ENCODE peak calls at places on chromosomes 6 and 20, in six cellular contexts. K is nephron progenitor cell; V is suprapubic skin; Y is lung; Q is CD4-positive, alpha-beta T cell; H is neural crest cell. U is an unnamed sample.

GRCh38 chr6:31776961-31777666 is at the start of gene VWA7:
- DNase-seq in V (no peak), Y (peak; percentile 78), H (no peak), K (peak; percentile 60), Q (peak; percentile 41), U (no peak)

GRCh38 chr6:151160869-151161268 is 78.9 kb upstream of the AKAP12 start:
- DNase-seq in K (peak; percentile 17), Q (no peak), Y (peak; percentile 65), V (no peak), H (no peak), U (no peak)

GRCh38 chr20:33793011-33793931 is 17.9 kb upstream of the CHMP4B start:
- DNase-seq in V (no peak), H (no peak), Q (no peak), K (no peak), Y (no peak), U (no peak)

GRCh38 chr6:168198302-168199180 is 119.5 kb upstream of the FRMD1 start:
- DNase-seq in K (no peak), Q (no peak), H (no peak), Y (no peak), V (peak; percentile 40), U (peak; percentile 82)

GRCh38 chr6:41914343-41914742 is 6.6 kb downstream of the MED20 start:
- DNase-seq in K (no peak), H (no peak), Q (no peak), Y (no peak), V (no peak), U (no peak)

GRCh38 chr20:36154696-36155628 is at the start of gene EPB41L1:
- DNase-seq in Q (no peak), V (peak; percentile 73), K (peak; percentile 69), Y (no peak), H (no peak), U (no peak)

GRCh38 chr6:150369408-150369807 is 596 bp downstream of the IYD start:
- DNase-seq in Q (no peak), Y (peak; percentile 7), H (no peak), V (no peak), K (no peak), U (no peak)

GRCh38 chr6:23445157-23445710 is 680.8 kb upstream of the NRSN1 start:
- DNase-seq in Y (no peak), K (no peak), Q (no peak), V (no peak), H (no peak), U (no peak)

GRCh38 chr20:48041078-48041780 is 255.9 kb upstream of the SULF2 start:
- DNase-seq in H (no peak), Y (no peak), K (no peak), Q (no peak), V (no peak), U (no peak)

GRCh38 chr6:41625442-41625841 is 12.8 kb upstream of the MDFI start:
- DNase-seq in H (no peak), Y (no peak), Q (no peak), K (no peak), V (peak; percentile 69), U (no peak)

GRCh38 chr6:35647400-35647799 is 41.3 kb downstream of the FKBP5 start:
- DNase-seq in H (no peak), K (no peak), Y (no peak), V (no peak), Q (no peak), U (no peak)

GRCh38 chr20:43389231-43389630 is 68.5 kb upstream of the SRSF6 start:
- DNase-seq in V (no peak), K (no peak), Q (no peak), H (no peak), Y (peak; percentile 39), U (no peak)

GRCh38 chr6:66664112-66664511 is 957.1 kb upstream of the EYS start:
- DNase-seq in V (no peak), Q (no peak), K (no peak), Y (no peak), H (no peak), U (no peak)

GRCh38 chr6:168049277-168049676 is 29.7 kb downstream of the FRMD1 start:
- DNase-seq in Y (no peak), V (peak; percentile 54), K (no peak), H (no peak), Q (no peak), U (no peak)

GRCh38 chr20:16349518-16350295 is 223.5 kb downstream of the KIF16B start:
- DNase-seq in Q (no peak), Y (no peak), H (no peak), K (no peak), V (no peak), U (no peak)

DNA sequence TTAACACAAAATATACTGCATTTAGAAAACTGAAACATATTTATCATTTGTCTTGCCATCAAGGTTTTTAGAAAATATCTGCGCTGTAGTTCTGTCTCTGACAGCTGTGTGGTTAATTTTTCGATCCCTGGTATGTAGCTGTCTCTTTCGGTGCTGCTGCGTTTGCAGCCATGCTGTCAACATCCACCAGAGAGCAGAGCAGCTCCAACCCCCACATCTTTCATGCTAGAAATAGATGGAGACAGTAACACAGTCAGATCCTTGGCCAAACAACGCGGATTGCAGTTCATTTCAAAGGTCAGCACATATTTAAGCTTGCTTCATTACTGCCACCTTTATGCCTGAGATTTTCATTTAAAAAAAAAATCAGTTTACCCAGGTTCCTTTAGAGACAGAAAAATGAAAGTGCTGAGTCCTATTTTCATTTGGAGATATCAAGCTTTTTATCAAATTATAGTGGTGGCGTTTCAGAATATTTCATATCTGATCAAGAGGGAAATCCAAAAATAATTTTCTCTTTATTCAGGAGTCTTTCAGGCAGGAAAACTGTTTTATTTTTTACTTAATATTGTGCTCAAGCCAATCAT is 157.7 kb upstream of the MMS22L start:
- DNase-seq in V (no peak), Q (no peak), K (peak; percentile 41), Y (no peak), H (peak; percentile 36), U (no peak)
- TF ChIP-seq CTCF in V (no peak), Q (no peak), K (peak; percentile 53), Y (no peak), H (peak; percentile 67), U (peak; percentile 76)

GRCh38 chr6:28400122-28400451 is 540 bp upstream of the ZSCAN12 start:
- DNase-seq in Q (no peak), Y (no peak), K (no peak), V (no peak), H (no peak), U (no peak)

GRCh38 chr6:28401172-28401571 is 1.6 kb upstream of the ZSCAN12 start:
- DNase-seq in H (no peak), V (no peak), Q (no peak), Y (no peak), K (no peak), U (no peak)

GRCh38 chr6:28395918-28396317 is 3.6 kb downstream of the ZSCAN12 start:
- DNase-seq in V (no peak), Q (no peak), K (no peak), Y (no peak), H (no peak), U (no peak)

GRCh38 chr6:28402197-28402596 is 2.6 kb upstream of the ZSCAN12 start:
- DNase-seq in V (no peak), Y (no peak), Q (no peak), H (no peak), K (no peak), U (no peak)

DNA sequence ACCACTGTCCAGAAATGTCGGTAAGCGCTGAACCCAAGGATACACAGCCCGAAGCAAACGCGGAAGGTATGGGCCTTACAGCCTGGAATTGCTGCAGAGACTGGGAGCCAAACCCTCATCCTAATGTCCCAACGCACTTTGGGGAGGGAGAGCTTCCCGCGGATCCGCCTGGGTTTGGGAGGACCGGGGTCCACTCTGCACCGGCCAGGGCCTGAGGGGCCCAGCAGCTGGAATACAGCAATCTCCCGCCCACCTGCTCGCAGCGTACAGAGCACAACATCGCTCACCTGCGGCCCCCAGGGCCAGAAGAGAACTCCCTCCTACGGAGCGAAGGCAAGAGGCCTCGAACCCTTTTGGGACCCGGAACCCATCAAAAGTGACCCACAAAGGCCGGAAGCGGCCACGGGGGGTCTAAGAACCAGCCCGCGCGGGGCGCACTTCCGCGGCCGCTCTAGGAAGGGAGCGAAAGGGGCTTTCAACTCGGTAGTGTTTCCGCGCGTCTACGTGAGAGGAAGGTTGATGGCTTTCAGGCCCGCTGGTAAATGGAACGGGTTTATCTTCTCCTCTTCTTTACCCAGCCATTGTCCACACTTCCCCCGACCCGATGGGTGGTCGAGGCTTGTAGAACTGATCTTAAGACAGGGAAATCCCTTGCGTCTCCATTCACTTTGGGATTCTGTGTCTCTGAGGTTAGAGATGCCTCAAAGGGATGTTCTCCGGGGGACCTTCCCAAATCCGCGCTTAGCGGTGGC is at the start of gene ZSCAN12:
- DNase-seq in Y (peak; percentile 84), H (peak; percentile 81), V (peak; percentile 85), Q (peak; percentile 70), K (peak; percentile 78), U (no peak)
- TF ChIP-seq CTCF in Y (peak; percentile 11), H (peak; percentile 76), V (no peak), Q (peak; percentile 70), K (peak; percentile 46), U (peak; percentile 83)

GRCh38 chr20:57882451-57883161 is 172.8 kb upstream of the PMEPA1 start:
- DNase-seq in H (no peak), V (no peak), K (no peak), Y (no peak), Q (no peak), U (no peak)

GRCh38 chr20:57883761-57884160 is 173.9 kb upstream of the PMEPA1 start:
- DNase-seq in K (no peak), V (no peak), Y (no peak), Q (no peak), H (no peak), U (no peak)

GRCh38 chr20:57879437-57880115 is 169.8 kb upstream of the PMEPA1 start:
- DNase-seq in Q (no peak), V (no peak), K (no peak), H (no peak), Y (no peak), U (no peak)

GRCh38 chr20:57880155-57880648 is 170.4 kb upstream of the PMEPA1 start:
- DNase-seq in K (no peak), Q (no peak), Y (no peak), V (no peak), H (no peak), U (no peak)

GRCh38 chr20:57881466-57882405 is 171.9 kb upstream of the PMEPA1 start:
- DNase-seq in H (no peak), Q (no peak), V (no peak), K (no peak), Y (no peak), U (no peak)
- TF ChIP-seq CTCF in H (no peak), Q (no peak), V (no peak), K (no peak), Y (no peak), U (no peak)

GRCh38 chr6:141199074-141199473 is 933.7 kb upstream of the GJE1 start:
- DNase-seq in Y (no peak), V (no peak), K (no peak), H (no peak), Q (no peak), U (no peak)

GRCh38 chr6:141208101-141208500 is 924.6 kb upstream of the GJE1 start:
- DNase-seq in V (no peak), Q (no peak), H (no peak), Y (no peak), K (no peak), U (no peak)

GRCh38 chr6:141203902-141204575 is 928.7 kb upstream of the GJE1 start:
- DNase-seq in K (no peak), H (no peak), Y (no peak), V (no peak), Q (no peak), U (no peak)

DNA sequence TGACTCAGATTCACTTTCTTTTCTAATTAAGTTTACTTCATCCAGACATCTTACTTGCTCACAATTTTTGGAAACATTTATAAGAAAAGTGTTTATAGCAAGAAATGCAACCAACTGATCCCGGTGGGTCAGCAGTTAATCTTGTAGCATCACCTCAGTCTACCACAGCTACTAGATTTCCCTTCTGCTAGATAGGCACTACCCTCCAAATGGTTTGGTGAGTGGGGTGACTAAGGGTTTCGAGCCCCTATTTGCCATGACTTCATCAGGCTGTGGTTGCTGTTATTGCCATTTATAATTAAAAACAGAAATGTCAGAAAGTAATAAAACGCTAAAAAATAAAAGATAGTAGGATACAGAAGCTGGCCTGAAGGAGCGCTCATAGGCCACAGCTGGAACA is 930.1 kb upstream of the GJE1 start:
- DNase-seq in Y (no peak), Q (no peak), H (no peak), V (no peak), K (no peak), U (no peak)
- TF ChIP-seq CTCF in Y (no peak), Q (no peak), H (no peak), V (no peak), K (no peak), U (no peak)